ENCODE peak calls at places on chromosomes 2 and 18, in six cellular contexts. D is adrenal gland; W is CD8-positive, alpha-beta T cell; V is MM.1S; N is bronchial epithelial cell; J is lung. U is an unnamed sample.

GRCh38 chr2:60316381-60317028 is 236.9 kb downstream of the BCL11A start:
- DNase-seq in N (no peak), V (no peak), J (no peak), D (peak; percentile 25), W (no peak), U (peak; percentile 25)

GRCh38 chr2:5673148-5673860 is 18.9 kb upstream of the SOX11 start:
- DNase-seq in N (no peak), V (peak; percentile 21), W (no peak), D (no peak), J (no peak), U (peak; percentile 39)

GRCh38 chr2:100731535-100731981 is 88.4 kb upstream of the NPAS2 start:
- DNase-seq in D (no peak), N (peak; percentile 93), J (no peak), W (no peak), V (no peak), U (no peak)

GRCh38 chr2:28280576-28280975 is 112.1 kb upstream of the FOSL2 start:
- DNase-seq in W (no peak), D (no peak), V (no peak), N (no peak), J (no peak), U (no peak)

GRCh38 chr2:213429516-213429915 is 145.3 kb downstream of the SPAG16 start:
- DNase-seq in V (no peak), J (no peak), N (peak; percentile 77), D (no peak), W (no peak), U (no peak)

GRCh38 chr18:6370410-6370809 is 44.3 kb downstream of the L3MBTL4 start:
- DNase-seq in N (no peak), J (no peak), V (no peak), D (no peak), W (no peak), U (no peak)

GRCh38 chr2:104388296-104388695 is 465.6 kb upstream of the POU3F3 start:
- DNase-seq in V (no peak), J (no peak), D (no peak), W (no peak), N (no peak), U (no peak)

GRCh38 chr18:28666216-28666615 is 489.3 kb upstream of the CDH2 start:
- DNase-seq in V (no peak), W (no peak), D (no peak), J (no peak), N (no peak), U (no peak)

GRCh38 chr2:124296470-124296869 is 271.4 kb downstream of the CNTNAP5 start:
- DNase-seq in V (no peak), W (no peak), J (no peak), N (no peak), D (no peak), U (no peak)

GRCh38 chr2:191404568-191404991 is 159.4 kb downstream of the MYO1B start:
- DNase-seq in D (no peak), J (no peak), W (no peak), V (no peak), N (peak; percentile 31), U (no peak)

GRCh38 chr2:10668402-10669012 is 21.3 kb downstream of the NOL10 start:
- DNase-seq in V (peak; percentile 71), W (no peak), D (no peak), J (no peak), N (peak; percentile 74), U (no peak)

GRCh38 chr2:225889452-225889851 is 489.9 kb downstream of the NYAP2 start:
- DNase-seq in V (peak; percentile 54), W (no peak), D (no peak), J (no peak), N (peak; percentile 72), U (no peak)

GRCh38 chr2:147547425-147547824 is 297.4 kb upstream of the ACVR2A start:
- DNase-seq in V (no peak), D (no peak), N (no peak), W (no peak), J (no peak), U (no peak)

GRCh38 chr2:23041443-23041842 is 343.5 kb upstream of the KLHL29 start:
- DNase-seq in N (no peak), V (no peak), D (no peak), W (no peak), J (no peak), U (no peak)

GRCh38 chr2:46917628-46918027 is 2.0 kb upstream of the MCFD2 start:
- DNase-seq in N (no peak), D (no peak), W (no peak), V (peak; percentile 45), J (no peak), U (no peak)

GRCh38 chr2:164737612-164738081 is 104.0 kb downstream of the COBLL1 start:
- DNase-seq in V (peak; percentile 83), J (peak; percentile 59), D (peak; percentile 78), W (no peak), N (peak; percentile 71), U (peak; percentile 30)

GRCh38 chr2:148643421-148643820 is 1.1 kb upstream of the EPC2 start:
- DNase-seq in J (no peak), D (no peak), V (no peak), N (no peak), W (no peak), U (no peak)

GRCh38 chr2:67437132-67437531 is 40.0 kb downstream of the ETAA1 start:
- DNase-seq in D (no peak), J (no peak), W (no peak), N (peak; percentile 73), V (no peak), U (no peak)

GRCh38 chr2:7116516-7116915 is 199.3 kb downstream of the RNF144A start:
- DNase-seq in J (no peak), N (no peak), V (no peak), D (no peak), W (no peak), U (no peak)

GRCh38 chr2:26462511-26463251 is 15.2 kb downstream of the OTOF start:
- DNase-seq in J (no peak), V (no peak), D (peak; percentile 87), N (peak; percentile 62), W (no peak), U (no peak)

GRCh38 chr18:44309185-44309584 is 371.5 kb upstream of the SETBP1 start:
- DNase-seq in D (no peak), J (no peak), N (peak; percentile 78), W (no peak), V (no peak), U (no peak)

GRCh38 chr18:33440011-33440383 is 524 bp downstream of the CCDC178 start:
- DNase-seq in V (no peak), N (peak; percentile 42), J (no peak), W (no peak), D (peak; percentile 39), U (peak; percentile 30)

GRCh38 chr2:86393521-86394490 is 47.4 kb upstream of the KDM3A start:
- DNase-seq in D (no peak), V (peak; percentile 34), W (no peak), J (peak; percentile 39), N (peak; percentile 87), U (no peak)

GRCh38 chr2:212311807-212312404 is 226.7 kb downstream of the ERBB4 start:
- DNase-seq in D (no peak), N (no peak), J (no peak), V (no peak), W (no peak), U (no peak)

GRCh38 chr2:23925702-23926288 is 1.1 kb downstream of the ATAD2B start:
- DNase-seq in D (peak; percentile 63), J (peak; percentile 63), W (peak; percentile 61), V (peak; percentile 88), N (peak; percentile 68), U (no peak)

GRCh38 chr2:98778741-98779483 is 48.0 kb upstream of the MGAT4A start:
- DNase-seq in N (no peak), J (no peak), D (no peak), V (no peak), W (no peak), U (no peak)

GRCh38 chr2:70645733-70646420 is 92.3 kb upstream of the TGFA start:
- DNase-seq in D (no peak), W (no peak), V (peak; percentile 21), J (no peak), N (peak; percentile 13), U (no peak)
- TF ChIP-seq CTCF in D (no peak), W (no peak), V (peak; percentile 25), J (no peak), N (peak; percentile 27), U (peak; percentile 43)

GRCh38 chr2:36360834-36361233 is 5.3 kb downstream of the CRIM1 start:
- DNase-seq in V (no peak), D (no peak), J (no peak), W (no peak), N (no peak), U (no peak)

GRCh38 chr2:36360063-36360462 is 4.5 kb downstream of the CRIM1 start:
- DNase-seq in J (no peak), V (no peak), N (peak; percentile 72), D (no peak), W (no peak), U (no peak)

GRCh38 chr2:36358317-36358659 is 2.7 kb downstream of the CRIM1 start:
- DNase-seq in W (no peak), J (no peak), D (no peak), N (no peak), V (no peak), U (no peak)

GRCh38 chr2:36357506-36358316 is 2.1 kb downstream of the CRIM1 start:
- DNase-seq in W (peak; percentile 18), V (no peak), D (peak; percentile 54), N (peak; percentile 87), J (no peak), U (no peak)

DNA sequence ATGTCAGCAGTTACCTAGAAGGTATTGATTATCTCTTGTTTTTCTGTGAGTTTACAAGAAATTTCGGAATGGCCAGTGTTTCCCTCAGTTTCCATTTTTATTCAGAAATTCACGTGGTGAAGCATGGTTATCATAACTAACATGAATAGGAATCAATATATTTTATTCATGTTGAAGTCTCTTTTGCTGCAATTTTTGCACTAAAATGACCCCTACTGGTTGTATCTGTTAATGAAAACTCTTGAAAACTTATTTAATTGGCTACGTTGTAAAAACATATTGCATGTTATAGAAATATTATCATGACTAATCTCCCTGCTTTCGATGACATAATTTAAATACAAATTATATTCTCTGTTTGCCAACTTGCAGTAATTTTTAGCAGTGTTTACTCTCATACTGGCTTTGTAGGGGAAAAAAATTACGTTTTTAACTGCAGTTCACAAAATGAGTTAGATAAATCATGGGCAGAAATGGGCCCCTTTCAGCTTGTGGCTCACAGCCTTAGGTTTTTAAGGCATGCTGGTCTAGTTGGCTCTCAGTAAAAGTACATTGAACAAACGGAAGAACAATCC is 3.5 kb downstream of the CRIM1 start:
- DNase-seq in J (no peak), D (no peak), W (no peak), N (peak; percentile 64), V (peak; percentile 32), U (no peak)
- TF ChIP-seq CTCF in J (peak; percentile 9), D (peak; percentile 30), W (peak; percentile 28), N (no peak), V (peak; percentile 51), U (peak; percentile 54)

GRCh38 chr2:48711343-48711742 is 44.2 kb downstream of the LHCGR start:
- DNase-seq in V (no peak), D (no peak), W (no peak), N (peak; percentile 68), J (no peak), U (no peak)
- TF ChIP-seq CTCF in V (no peak), D (no peak), W (no peak), N (no peak), J (no peak), U (no peak)

DNA sequence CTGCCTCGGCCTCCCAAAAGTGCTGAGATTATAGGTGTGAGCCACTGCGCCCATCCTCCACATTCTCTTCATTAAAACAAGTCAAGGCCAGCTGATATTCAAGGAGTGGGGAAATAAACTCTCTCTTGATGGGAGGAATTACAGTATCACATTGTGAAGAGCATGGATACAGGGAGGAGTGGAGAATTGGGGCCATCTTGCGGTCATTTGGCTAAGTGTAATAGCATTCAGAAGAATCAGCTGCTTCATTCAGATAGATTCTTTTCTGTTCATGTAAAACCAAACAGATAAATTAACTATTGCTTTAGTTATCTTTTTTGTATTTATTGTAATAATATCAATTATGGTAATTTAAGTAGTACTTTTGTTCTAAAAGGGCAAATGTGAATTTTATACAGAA is 156.3 kb downstream of the UBR3 start:
- DNase-seq in D (no peak), J (no peak), V (no peak), W (no peak), N (no peak), U (no peak)
- TF ChIP-seq CTCF in D (no peak), J (no peak), V (no peak), W (no peak), N (no peak), U (peak; percentile 31)

U was measured in progenitor cell of endocrine pancreas.